ENCODE peak calls at places on chromosomes 4 and X, in eight cellular contexts. E is AG08396, Z is WTC11, L is GDM1, P is ACHN, V is bronchial epithelial cell, J is cardiac fibroblast, R is amygdala. T is an unnamed sample.

GRCh38 chr4:173528378-173529321 is 1.4 kb downstream of the HAND2 start:
- DNase-seq in P (no peak), Z (peak), J (peak), R (no peak), V (no peak), L (no peak), E (peak), T (peak)

GRCh38 chr4:1171306-1172227 is 816 bp downstream of the SPON2 start:
- DNase-seq in Z (peak), R (no peak), V (no peak), L (no peak), P (no peak), E (peak), J (no peak), T (peak)

GRCh38 chrX:37905436-37906147 is 58.2 kb upstream of the DYNLT3 start:
- DNase-seq in V (no peak), R (no peak), Z (peak), E (peak), J (peak), P (peak), L (no peak), T (peak)

GRCh38 chrX:81202413-81202794 is 502 bp downstream of the SH3BGRL start:
- DNase-seq in J (peak), V (peak), E (no peak), L (no peak), R (no peak), Z (no peak), P (peak), T (peak)

GRCh38 chr4:77284036-77284435 is 127.0 kb downstream of the CCNG2 start:
- DNase-seq in R (no peak), J (no peak), V (peak), L (no peak), Z (no peak), P (no peak), E (no peak), T (no peak)

GRCh38 chr4:180926277-180926676 is 1316.9 kb upstream of the TENM3 start:
- DNase-seq in Z (no peak), P (no peak), J (no peak), V (no peak), R (no peak), L (no peak), E (no peak), T (peak)

GRCh38 chr4:16684083-16684482 is 214.4 kb downstream of the LDB2 start:
- DNase-seq in R (no peak), Z (no peak), V (no peak), J (peak), L (no peak), E (no peak), P (no peak), T (peak)

GRCh38 chr4:30720021-30720655 is at the start of gene PCDH7:
- DNase-seq in E (peak), Z (peak), L (no peak), R (peak), J (peak), V (peak), P (peak), T (peak)

GRCh38 chrX:101347859-101348451 is 587 bp downstream of the TIMM8A start:
- DNase-seq in Z (no peak), L (no peak), P (peak), E (peak), R (no peak), V (peak), J (peak), T (peak)

GRCh38 chrX:127708155-127708554 is 344.0 kb downstream of the ACTRT1 start:
- DNase-seq in J (no peak), E (no peak), L (no peak), R (no peak), Z (no peak), P (no peak), V (peak), T (no peak)

GRCh38 chr4:8148785-8149435 is 9.7 kb downstream of the ABLIM2 start:
- DNase-seq in L (no peak), Z (no peak), V (no peak), P (no peak), R (no peak), E (no peak), J (no peak), T (no peak)

GRCh38 chrX:128759177-128759576 is 707.0 kb upstream of the ACTRT1 start:
- DNase-seq in L (no peak), E (no peak), R (no peak), V (no peak), J (no peak), P (no peak), Z (no peak), T (no peak)

GRCh38 chr4:139300431-139301142 is 718 bp upstream of the NAA15 start:
- DNase-seq in E (peak), V (peak), Z (no peak), L (no peak), R (no peak), P (peak), J (peak), T (no peak)

GRCh38 chr4:153362184-153362583 is 17.7 kb downstream of the MND1 start:
- DNase-seq in P (peak), Z (no peak), V (no peak), E (no peak), J (peak), R (no peak), L (no peak), T (peak)

GRCh38 chr4:45795165-45795564 is 328.7 kb downstream of the GABRG1 start:
- DNase-seq in Z (no peak), L (no peak), V (no peak), E (no peak), R (no peak), J (no peak), P (no peak), T (peak)

GRCh38 chr4:8117278-8117682 is 41.3 kb downstream of the ABLIM2 start:
- DNase-seq in R (no peak), P (peak), L (peak), J (peak), Z (peak), E (peak), V (peak), T (peak)

GRCh38 chrX:46959985-46960700 is 47.9 kb downstream of the JADE3 start:
- DNase-seq in Z (no peak), R (no peak), J (no peak), V (no peak), P (no peak), E (no peak), L (no peak), T (no peak)

GRCh38 chr4:59517007-59517406 is 1683.1 kb upstream of the ADGRL3 start:
- DNase-seq in Z (no peak), R (no peak), P (no peak), J (no peak), L (no peak), V (no peak), E (no peak), T (no peak)

GRCh38 chr4:158578476-158578875 is 56.8 kb downstream of the RXFP1 start:
- DNase-seq in E (peak), R (no peak), L (no peak), P (peak), Z (no peak), V (peak), J (peak), T (peak)

GRCh38 chr4:85302756-85303155 is 172.2 kb upstream of the ARHGAP24 start:
- DNase-seq in Z (no peak), P (no peak), V (no peak), L (no peak), E (no peak), J (no peak), R (no peak), T (no peak)

GRCh38 chr4:113468165-113469022 is 293.1 kb downstream of the CAMK2D start:
- DNase-seq in V (peak), Z (peak), E (peak), R (peak), P (peak), J (peak), L (no peak), T (peak)

GRCh38 chr4:80365928-80366327 is 30.4 kb downstream of the CFAP299 start:
- DNase-seq in L (peak), P (peak), Z (peak), J (peak), R (no peak), V (peak), E (peak), T (peak)

GRCh38 chr4:23930750-23931488 is 41.1 kb upstream of the PPARGC1A start:
- DNase-seq in E (no peak), R (peak), L (no peak), Z (no peak), P (no peak), V (no peak), J (peak), T (peak)

GRCh38 chrX:127578395-127578794 is 473.8 kb downstream of the ACTRT1 start:
- DNase-seq in E (no peak), V (no peak), L (no peak), R (no peak), P (peak), J (no peak), Z (no peak), T (no peak)

GRCh38 chr4:105605493-105605892 is 53.1 kb downstream of the ARHGEF38 start:
- DNase-seq in E (peak), P (no peak), L (no peak), R (no peak), Z (no peak), V (peak), J (peak), T (no peak)

GRCh38 chr4:79823148-79823763 is 249.8 kb downstream of the ANTXR2 start:
- DNase-seq in J (peak), Z (no peak), L (no peak), V (no peak), R (no peak), E (peak), P (no peak), T (no peak)

GRCh38 chr4:76896048-76896447 is 1.9 kb downstream of the SOWAHB start:
- DNase-seq in L (no peak), R (no peak), P (no peak), Z (no peak), V (no peak), E (no peak), J (no peak), T (no peak)